ENCODE peak calls at places on chromosomes 4 and X, in six cellular contexts. S is sigmoid colon, P is cardiac muscle cell, C is ovary, R is HCT116, V is cardiac fibroblast. X is an unnamed sample.

GRCh38 chr4:12761694-12762093 is 722.4 kb downstream of the RAB28 start:
- DNase-seq in R (no peak), V (no peak), C (no peak), P (no peak), S (no peak), X (no peak)

GRCh38 chr4:17722361-17722710 is 59.1 kb downstream of the FAM184B start:
- DNase-seq in S (no peak), C (no peak), R (no peak), P (no peak), V (no peak), X (no peak)

GRCh38 chrX:72100824-72101351 is 30.8 kb downstream of the RTL5 start:
- DNase-seq in S (no peak), R (no peak), C (no peak), P (no peak), V (no peak), X (no peak)

GRCh38 chr4:145888393-145888792 is 50.2 kb downstream of the ZNF827 start:
- DNase-seq in S (no peak), R (no peak), P (no peak), V (no peak), C (no peak), X (no peak)

GRCh38 chrX:124395145-124395858 is 48.9 kb downstream of the SH2D1A start:
- DNase-seq in R (no peak), S (no peak), C (no peak), P (no peak), V (no peak), X (no peak)

GRCh38 chrX:40009462-40009851 is 88.3 kb downstream of the BCOR start:
- DNase-seq in C (no peak), S (no peak), P (peak; percentile 65), V (no peak), R (no peak), X (peak; percentile 60)

GRCh38 chrX:87805829-87806490 is 288.4 kb downstream of the KLHL4 start:
- DNase-seq in S (no peak), P (peak; percentile 53), C (no peak), V (peak; percentile 64), R (no peak), X (no peak)

GRCh38 chr4:99863804-99864203 is 30.4 kb downstream of the LAMTOR3 start:
- DNase-seq in P (no peak), R (no peak), V (no peak), S (no peak), C (no peak), X (no peak)

GRCh38 chr4:138540056-138540800 is 298.1 kb upstream of the SLC7A11 start:
- DNase-seq in V (no peak), R (no peak), C (no peak), S (no peak), P (no peak), X (no peak)

GRCh38 chrX:47936224-47936939 is 67.4 kb downstream of the ZNF182 start:
- DNase-seq in R (no peak), P (peak; percentile 49), C (no peak), S (no peak), V (peak; percentile 15), X (peak; percentile 16)

GRCh38 chr4:125951275-125951887 is 636.6 kb downstream of the FAT4 start:
- DNase-seq in S (no peak), R (no peak), C (no peak), V (peak; percentile 7), P (no peak), X (no peak)

GRCh38 chr4:40003986-40004385 is 26.3 kb upstream of the PDS5A start:
- DNase-seq in C (no peak), R (no peak), S (no peak), V (peak; percentile 21), P (no peak), X (no peak)

GRCh38 chr4:83150563-83151330 is 36.2 kb upstream of the PLAC8 start:
- DNase-seq in P (no peak), V (peak; percentile 60), S (no peak), R (no peak), C (peak; percentile 40), X (no peak)

GRCh38 chr4:152734699-152735050 is 44.9 kb downstream of the TIGD4 start:
- DNase-seq in R (no peak), V (no peak), C (no peak), S (no peak), P (no peak), X (no peak)

GRCh38 chrX:85590638-85591037 is 211.2 kb upstream of the POF1B start:
- DNase-seq in P (no peak), V (no peak), R (no peak), S (no peak), C (no peak), X (no peak)

GRCh38 chr4:25441519-25442117 is 64.6 kb downstream of the ANAPC4 start:
- DNase-seq in V (peak; percentile 79), S (no peak), R (peak; percentile 52), P (peak; percentile 78), C (peak; percentile 57), X (peak; percentile 41)

GRCh38 chr4:76611164-76611563 is 176.1 kb downstream of the SHROOM3 start:
- DNase-seq in V (peak; percentile 65), S (no peak), P (no peak), C (peak; percentile 49), R (no peak), X (no peak)

GRCh38 chrX:17022205-17022604 is 75.7 kb downstream of the REPS2 start:
- DNase-seq in S (no peak), V (peak; percentile 66), C (no peak), P (peak; percentile 55), R (no peak), X (no peak)

GRCh38 chr4:14743601-14744000 is 258.7 kb upstream of the CPEB2 start:
- DNase-seq in R (no peak), V (no peak), P (no peak), C (no peak), S (no peak), X (no peak)

GRCh38 chr4:6390357-6390756 is 82.1 kb downstream of the PPP2R2C start:
- DNase-seq in V (no peak), S (no peak), R (no peak), C (no peak), P (no peak), X (no peak)

GRCh38 chr4:7160951-7161440 is 31.3 kb upstream of the SORCS2 start:
- DNase-seq in V (no peak), R (no peak), C (no peak), P (no peak), S (peak; percentile 39), X (no peak)

GRCh38 chr4:151013944-151014343 is 1.1 kb downstream of the LRBA start:
- DNase-seq in R (no peak), P (no peak), S (no peak), V (no peak), C (no peak), X (no peak)

GRCh38 chr4:17511041-17511949 is 595 bp downstream of the QDPR start:
- DNase-seq in R (peak; percentile 15), P (peak; percentile 71), V (peak; percentile 53), C (peak; percentile 77), S (peak; percentile 85), X (peak; percentile 50)

GRCh38 chr4:138275946-138276621 is 33.9 kb upstream of the SLC7A11 start:
- DNase-seq in V (peak; percentile 92), R (no peak), S (no peak), C (no peak), P (no peak), X (no peak)

GRCh38 chrX:108439961-108440696 is 491 bp downstream of the COL4A5 start:
- DNase-seq in S (no peak), C (peak; percentile 42), P (peak; percentile 67), V (peak; percentile 38), R (no peak), X (no peak)

GRCh38 chr4:187019896-187020295 is 296.2 kb upstream of the FAT1 start:
- DNase-seq in S (no peak), V (no peak), R (no peak), C (no peak), P (no peak), X (no peak)

GRCh38 chrX:110178179-110178865 is 139.6 kb downstream of the AMMECR1 start:
- DNase-seq in P (no peak), C (no peak), V (no peak), S (no peak), R (no peak), X (peak; percentile 15)

GRCh38 chr4:24260922-24261581 is 323.3 kb downstream of the DHX15 start:
- DNase-seq in R (no peak), V (peak; percentile 26), C (no peak), S (no peak), P (no peak), X (no peak)

GRCh38 chrX:32448320-32448719 is 763.0 kb downstream of the DMD start:
- DNase-seq in S (no peak), C (no peak), V (peak; percentile 2), R (no peak), P (no peak), X (no peak)

GRCh38 chr4:112348488-112349158 is 51.5 kb downstream of the ALPK1 start:
- DNase-seq in R (peak; percentile 32), S (no peak), V (peak; percentile 80), C (no peak), P (peak; percentile 78), X (peak; percentile 78)

GRCh38 chr4:21768349-21769310 is 179.9 kb downstream of the KCNIP4 start:
- DNase-seq in R (peak; percentile 28), S (no peak), C (no peak), V (peak; percentile 69), P (peak; percentile 64), X (peak; percentile 43)

DNA sequence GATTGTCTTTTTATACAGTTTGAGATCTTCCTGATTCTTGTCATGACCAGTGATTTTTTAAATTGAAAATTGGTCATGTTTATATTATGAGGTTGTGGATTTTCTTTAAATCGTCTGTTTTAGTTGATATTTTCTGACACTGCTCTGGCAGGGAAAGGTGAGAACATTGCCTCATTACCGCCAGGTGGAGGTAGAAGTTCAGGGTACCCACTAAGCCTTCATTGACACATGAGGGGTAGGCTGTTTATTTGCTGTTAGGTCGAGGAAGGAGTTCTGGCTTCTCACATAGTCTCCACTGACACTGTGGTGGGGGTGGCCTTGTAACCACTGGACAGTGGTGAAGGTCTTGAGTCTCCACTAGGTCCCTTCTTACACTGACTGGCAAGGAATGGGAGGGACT is 117.6 kb upstream of the GPR101 start:
- DNase-seq in V (no peak), P (no peak), R (no peak), S (no peak), C (no peak), X (no peak)
- TF ChIP-seq CTCF in V (no peak), P (no peak), R (no peak), S (no peak), C (no peak), X (no peak)

DNA sequence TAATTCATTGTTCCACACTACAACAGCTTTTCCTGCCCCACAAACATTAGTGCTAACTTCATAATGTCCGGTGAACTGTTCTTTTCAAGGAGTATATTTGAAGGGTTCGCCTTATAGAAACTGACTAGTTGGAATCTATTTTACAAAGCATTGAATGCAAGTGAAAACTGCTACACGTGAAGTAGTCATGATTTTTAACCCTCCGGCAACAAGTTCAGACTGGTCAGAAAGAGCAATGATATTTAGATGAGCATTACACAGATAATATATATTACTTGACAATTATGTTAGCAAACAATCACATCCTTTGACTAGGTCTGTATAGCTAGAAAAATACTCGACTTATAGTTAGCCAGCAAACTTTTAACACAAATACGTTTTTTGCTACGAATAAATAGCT is 1.7 kb upstream of the SLAIN2 start:
- DNase-seq in P (no peak), S (no peak), V (no peak), C (no peak), R (no peak), X (no peak)
- H3K4me3 ChIP-seq in P (no peak overlapping the region), S (no peak overlapping the region), V (no peak overlapping the region), C (no peak overlapping the region), R (no peak overlapping the region), X (no peak overlapping the region)

GRCh38 chr4:154254999-154255398 is 236.6 kb downstream of the DCHS2 start:
- DNase-seq in P (no peak), C (no peak), R (peak; percentile 2), S (no peak), V (no peak), X (no peak)
- TF ChIP-seq CTCF in P (no peak), C (no peak), R (peak; percentile 17), S (no peak), V (no peak), X (no peak)

GRCh38 chr4:107854326-107855030 is 29.7 kb downstream of the SGMS2 start:
- DNase-seq in C (no peak), R (no peak), S (no peak), P (no peak), V (peak; percentile 69), X (no peak)
- H3K4me3 ChIP-seq in C (no peak overlapping the region), R (no peak overlapping the region), S (no peak overlapping the region), P (no peak overlapping the region), V (peak overlapping the region; percentile 42), X (no peak overlapping the region)